ENCODE peak calls at places on chromosomes 11 and 22, in ten cellular contexts. R is Peyer's patch; D is mucosa of descending colon; L is fibroblast of mammary gland; K is CD8-positive, alpha-beta T cell; O is ovary; U is right atrium auricular region; B is OCI-LY7; C is IMR-90; S is uterus. T is an unnamed sample.
A peak's percentile ranks its signal among the peaks of the same experiment; 100 is the strongest.

GRCh38 chr11:108973402-108974119 is 308.7 kb downstream of the DDX10 start:
- DNase-seq in D (no peak), L (peak; percentile 86), U (no peak), O (no peak), S (no peak), C (peak; percentile 81), K (no peak), B (no peak), R (no peak), T (no peak)

GRCh38 chr22:23752090-23752691 is 1.3 kb upstream of the ZNF70 start:
- DNase-seq in S (no peak), C (no peak), K (no peak), L (no peak), D (no peak), U (no peak), O (no peak), B (peak; percentile 95), R (no peak), T (no peak)

GRCh38 chr11:76265771-76266241 is 59.5 kb upstream of the WNT11 start:
- DNase-seq in U (peak; percentile 69), C (no peak), R (no peak), O (no peak), B (no peak), D (no peak), L (peak; percentile 11), S (peak; percentile 73), K (no peak), T (no peak)

GRCh38 chr11:957201-957920 is 31.7 kb downstream of the AP2A2 start:
- DNase-seq in K (no peak), C (no peak), O (no peak), S (no peak), L (no peak), U (no peak), D (no peak), R (no peak), B (no peak), T (no peak)

GRCh38 chr11:74050465-74050864 is 41.6 kb upstream of the UCP3 start:
- DNase-seq in O (no peak), R (no peak), C (peak; percentile 66), B (no peak), S (no peak), L (peak; percentile 11), K (no peak), U (no peak), D (no peak), T (no peak)

GRCh38 chr11:58334708-58335107 is 24.2 kb downstream of the OR5B17 start:
- DNase-seq in C (peak; percentile 89), R (no peak), B (no peak), K (no peak), U (no peak), D (no peak), S (no peak), L (peak; percentile 89), O (no peak), T (no peak)

GRCh38 chr22:19811811-19812771 is 42.6 kb downstream of the GNB1L start:
- DNase-seq in B (no peak), D (no peak), S (no peak), K (peak; percentile 8), L (no peak), O (peak; percentile 11), C (no peak), U (no peak), R (no peak), T (no peak)

GRCh38 chr22:49936018-49936972 is 17.9 kb downstream of the CRELD2 start:
- DNase-seq in D (peak; percentile 93), L (peak; percentile 88), O (peak; percentile 96), C (peak; percentile 86), S (peak; percentile 96), K (peak; percentile 92), U (peak; percentile 96), B (peak; percentile 83), R (peak; percentile 90), T (no peak)

GRCh38 chr11:32005786-32006406 is 85.0 kb upstream of the RCN1 start:
- DNase-seq in B (no peak), C (peak; percentile 8), L (peak; percentile 39), S (no peak), O (no peak), R (no peak), U (no peak), D (no peak), K (no peak), T (no peak)

GRCh38 chr11:123063396-123064267 is 1.7 kb upstream of the HSPA8 start:
- DNase-seq in D (peak; percentile 45), K (peak; percentile 52), B (peak; percentile 69), L (peak; percentile 72), O (peak; percentile 41), R (no peak), U (peak; percentile 73), C (peak; percentile 59), S (peak; percentile 32), T (no peak)

GRCh38 chr11:78080084-78080817 is 589 bp upstream of the NDUFC2 start:
- DNase-seq in O (no peak), C (no peak), R (no peak), U (no peak), L (no peak), K (no peak), D (no peak), B (no peak), S (no peak), T (no peak)

DNA sequence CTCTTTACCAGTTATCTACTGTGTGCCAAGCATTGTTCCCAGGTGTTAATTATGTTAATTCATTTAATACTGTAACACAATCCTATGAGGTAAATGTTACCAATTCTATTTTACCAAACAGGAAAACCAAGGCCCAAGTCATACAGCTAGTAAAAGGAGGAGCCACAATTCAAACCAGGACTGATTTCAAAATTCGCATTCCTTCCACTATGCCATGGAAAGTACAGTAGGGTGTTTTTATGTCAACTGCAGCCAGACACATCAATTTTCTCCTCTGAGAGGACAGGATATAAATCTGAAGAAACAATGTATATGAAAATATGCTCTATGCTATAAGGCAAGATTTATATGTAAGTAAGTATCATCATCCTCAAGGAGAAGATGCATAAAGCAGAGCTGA is 104.3 kb downstream of the RPL27A start:
- DNase-seq in D (no peak), C (no peak), B (no peak), O (no peak), S (no peak), R (no peak), K (no peak), L (no peak), U (no peak), T (no peak)
- TF ChIP-seq CTCF in D (no peak), C (peak; percentile 30), B (no peak), O (no peak), S (no peak), R (no peak), K (no peak), L (peak; percentile 33), U (no peak), T (peak; percentile 30)

DNA sequence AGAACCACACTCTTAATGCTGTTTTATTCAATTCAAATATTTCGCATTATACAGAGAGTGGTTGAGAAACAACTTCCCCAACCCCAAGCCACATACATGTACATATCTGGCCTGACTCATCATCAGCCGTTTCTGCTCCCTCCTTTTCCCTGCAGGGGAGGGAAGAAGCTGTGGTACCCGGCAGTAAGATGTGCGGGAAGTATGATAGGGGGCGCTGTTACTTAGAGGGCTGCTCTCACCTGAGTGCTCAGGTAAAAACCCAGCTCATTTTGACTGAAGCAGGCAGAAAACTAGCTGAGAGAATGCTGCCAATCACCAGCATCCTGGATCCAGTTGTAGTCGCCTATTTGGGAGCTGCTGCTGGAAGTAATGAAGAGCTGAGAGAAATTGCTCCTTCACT is 85.6 kb downstream of the NELL1 start:
- DNase-seq in D (no peak), L (no peak), B (peak; percentile 0), K (no peak), U (no peak), C (no peak), R (no peak), O (no peak), S (no peak), T (no peak)
- TF ChIP-seq CTCF in D (no peak), L (no peak), B (peak; percentile 53), K (no peak), U (no peak), C (no peak), R (no peak), O (no peak), S (no peak), T (peak; percentile 33)

DNA sequence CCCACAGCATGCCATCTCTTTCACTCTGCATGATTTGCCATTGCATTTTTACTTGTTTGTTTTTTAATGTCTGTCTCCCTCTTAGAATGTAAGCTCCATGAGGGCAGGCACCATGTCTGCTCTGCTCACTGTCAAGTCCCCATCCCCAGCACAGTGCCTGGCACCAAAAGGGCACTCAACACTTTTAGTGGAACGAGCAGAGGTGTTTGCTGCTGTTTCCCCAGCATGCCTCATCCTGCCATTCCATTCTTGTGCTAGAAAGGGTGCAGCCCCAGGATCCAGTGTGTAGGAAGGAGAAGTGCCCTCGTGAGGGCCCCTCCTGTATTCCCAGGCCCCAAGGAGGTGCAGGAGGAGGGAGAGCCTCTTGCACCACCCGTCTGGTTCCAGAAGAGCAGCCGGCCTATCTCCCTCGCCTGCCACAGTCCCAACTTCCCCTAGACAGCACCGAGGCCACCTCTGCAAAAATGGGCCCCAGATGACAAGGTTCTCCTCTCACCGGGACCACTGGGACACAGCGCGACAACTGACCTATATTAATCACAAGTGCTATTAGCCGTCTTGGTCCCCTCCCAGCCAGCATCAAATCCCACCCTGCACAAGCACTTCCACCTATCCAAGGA is 33.3 kb upstream of the CACNG2 start:
- DNase-seq in C (no peak), O (no peak), L (no peak), S (no peak), U (no peak), K (no peak), B (no peak), D (no peak), R (peak; percentile 27), T (peak; percentile 61)
- TF ChIP-seq CTCF in C (no peak), O (no peak), L (no peak), S (no peak), U (no peak), K (no peak), B (no peak), D (no peak), R (no peak), T (no peak)

GRCh38 chr11:113251281-113251680 is 63.1 kb upstream of the TTC12 start:
- DNase-seq in D (no peak), U (no peak), S (no peak), K (no peak), B (no peak), O (no peak), L (no peak), R (no peak), C (no peak), T (no peak)

GRCh38 chr11:113248702-113249490 is 65.5 kb upstream of the TTC12 start:
- DNase-seq in K (no peak), D (no peak), S (no peak), U (no peak), B (no peak), L (no peak), O (no peak), C (no peak), R (no peak), T (no peak)

GRCh38 chr11:113247231-113247630 is 67.2 kb upstream of the TTC12 start:
- DNase-seq in R (no peak), B (no peak), K (no peak), U (no peak), S (no peak), C (no peak), O (no peak), L (no peak), D (no peak), T (no peak)

GRCh38 chr11:113249786-113250185 is 64.6 kb upstream of the TTC12 start:
- DNase-seq in O (no peak), R (no peak), D (no peak), B (no peak), C (no peak), K (no peak), U (no peak), L (no peak), S (no peak), T (no peak)

GRCh38 chr11:113249491-113249763 is 65.0 kb upstream of the TTC12 start:
- DNase-seq in K (no peak), O (no peak), B (no peak), U (no peak), D (no peak), S (no peak), R (no peak), L (peak; percentile 5), C (no peak), T (no peak)
- TF ChIP-seq CTCF in K (no peak), O (no peak), B (no peak), U (no peak), D (no peak), S (no peak), R (no peak), L (peak; percentile 23), C (peak; percentile 1), T (peak; percentile 62)